ENCODE peak calls at places on chromosome 5, in ten cellular contexts. E, Y, R, F, D, O, Z, H, U and P are unnamed samples.

GRCh38 chr5:58887721-58888409 is 305.0 kb downstream of the RAB3C start:
- DNase-seq in E (no peak), Y (no peak), R (peak; percentile 69), F (no peak), D (no peak), O (no peak), Z (no peak), H (no peak), U (peak; percentile 29), P (peak; percentile 75)

GRCh38 chr5:168290902-168291280 is 554 bp upstream of the WWC1 start:
- DNase-seq in E (no peak), Y (no peak), R (no peak), F (no peak), D (no peak), O (no peak), Z (no peak), H (no peak), U (no peak), P (no peak)

GRCh38 chr5:104119529-104119928 is 556.9 kb upstream of the NUDT12 start:
- DNase-seq in E (no peak), Y (no peak), R (no peak), F (no peak), D (no peak), O (no peak), Z (no peak), H (no peak), U (no peak), P (no peak)

GRCh38 chr5:172688735-172689572 is 47.9 kb downstream of the NEURL1B start:
- DNase-seq in E (no peak), Y (no peak), R (peak; percentile 44), F (no peak), D (no peak), O (peak; percentile 18), Z (no peak), H (no peak), U (peak; percentile 24), P (no peak)

GRCh38 chr5:72788851-72789505 is 27.5 kb upstream of the TNPO1 start:
- DNase-seq in E (peak; percentile 28), Y (no peak), R (peak; percentile 6), F (no peak), D (no peak), O (no peak), Z (no peak), H (peak; percentile 5), U (no peak), P (no peak)

GRCh38 chr5:83964235-83964634 is 243.6 kb upstream of the HAPLN1 start:
- DNase-seq in E (no peak), Y (no peak), R (no peak), F (no peak), D (no peak), O (no peak), Z (no peak), H (peak; percentile 28), U (no peak), P (no peak)

GRCh38 chr5:138490648-138491283 is 25.5 kb downstream of the EGR1 start:
- DNase-seq in E (no peak), Y (no peak), R (no peak), F (no peak), D (no peak), O (no peak), Z (no peak), H (no peak), U (no peak), P (no peak)

GRCh38 chr5:147400076-147400809 is 109.6 kb downstream of the DPYSL3 start:
- DNase-seq in E (no peak), Y (no peak), R (no peak), F (no peak), D (no peak), O (no peak), Z (no peak), H (no peak), U (no peak), P (no peak)

GRCh38 chr5:12313602-12314001 is 409.4 kb upstream of the CTNND2 start:
- DNase-seq in E (no peak), Y (no peak), R (no peak), F (no peak), D (no peak), O (no peak), Z (no peak), H (no peak), U (no peak), P (no peak)

GRCh38 chr5:171355302-171355724 is 32.3 kb upstream of the NPM1 start:
- DNase-seq in E (no peak), Y (no peak), R (no peak), F (no peak), D (no peak), O (no peak), Z (no peak), H (no peak), U (peak; percentile 78), P (no peak)

GRCh38 chr5:172559004-172559932 is 81.8 kb upstream of the NEURL1B start:
- DNase-seq in E (peak; percentile 65), Y (no peak), R (peak; percentile 93), F (no peak), D (no peak), O (no peak), Z (no peak), H (peak; percentile 60), U (no peak), P (no peak)

GRCh38 chr5:97365918-97366317 is 182.9 kb upstream of the RIOK2 start:
- DNase-seq in E (no peak), Y (no peak), R (no peak), F (no peak), D (no peak), O (no peak), Z (no peak), H (no peak), U (no peak), P (no peak)

GRCh38 chr5:16135003-16135402 is 44.6 kb downstream of the MARCHF11 start:
- DNase-seq in E (no peak), Y (no peak), R (no peak), F (no peak), D (no peak), O (no peak), Z (no peak), H (no peak), U (no peak), P (no peak)

GRCh38 chr5:111235635-111236034 is 11.5 kb downstream of the CAMK4 start:
- DNase-seq in E (no peak), Y (no peak), R (no peak), F (no peak), D (no peak), O (no peak), Z (no peak), H (no peak), U (no peak), P (no peak)

GRCh38 chr5:61813361-61813760 is 481.3 kb downstream of the ZSWIM6 start:
- DNase-seq in E (no peak), Y (no peak), R (no peak), F (no peak), D (no peak), O (no peak), Z (no peak), H (no peak), U (no peak), P (no peak)